ENCODE peak calls at places on chromosomes 12 and 14, in six cellular contexts. G is aorta; Y is ovary; Q is CD4-positive, alpha-beta T cell; I is stomach; A is CD8-positive, alpha-beta memory T cell. R is an unnamed sample. For H3K9me3, the result is how much of the 10 kb centered on the place peaks cover.

GRCh38 chr14:57610631-57611030 is 117.0 kb upstream of the CCDC198 start:
- DNase-seq in Y (no peak), I (no peak), Q (no peak), A (no peak), G (no peak), R (no peak)

GRCh38 chr12:107331912-107332311 is 238.6 kb upstream of the CRY1 start:
- DNase-seq in A (no peak), I (no peak), G (no peak), Y (no peak), Q (no peak), R (no peak)

GRCh38 chr12:91414636-91415035 is 232.0 kb upstream of the DCN start:
- DNase-seq in I (no peak), Y (no peak), A (no peak), G (no peak), Q (no peak), R (no peak)

GRCh38 chr12:1534708-1535107 is 59.7 kb downstream of the FBXL14 start:
- DNase-seq in G (no peak), A (no peak), I (no peak), Y (no peak), Q (no peak), R (no peak)

GRCh38 chr12:105561981-105562726 is 231.7 kb downstream of the C12orf75 start:
- DNase-seq in G (peak), I (peak), Y (peak), Q (no peak), A (no peak), R (no peak)

GRCh38 chr12:120540445-120540844 is 6.3 kb downstream of the RNF10 start:
- DNase-seq in Q (no peak), G (no peak), I (no peak), Y (no peak), A (no peak), R (no peak)

GRCh38 chr12:49580572-49581535 is 12.9 kb upstream of the MCRS1 start:
- DNase-seq in I (peak), A (peak), Q (peak), G (peak), Y (peak), R (no peak)

GRCh38 chr12:119528241-119528640 is 65.3 kb upstream of the TMEM233 start:
- DNase-seq in Q (no peak), A (no peak), G (no peak), Y (no peak), I (no peak), R (no peak)

GRCh38 chr12:94148841-94149780 is 734 bp downstream of the PLXNC1 start:
- DNase-seq in I (peak), Q (peak), G (peak), A (peak), Y (peak), R (peak)

GRCh38 chr14:51365241-51365940 is 125.3 kb downstream of the TMX1 start:
- DNase-seq in G (no peak), I (no peak), Q (no peak), A (no peak), Y (no peak), R (no peak)

GRCh38 chr12:22858849-22859569 is 234.0 kb downstream of the ETNK1 start:
- DNase-seq in A (no peak), G (no peak), Q (no peak), Y (no peak), I (no peak), R (no peak)

DNA sequence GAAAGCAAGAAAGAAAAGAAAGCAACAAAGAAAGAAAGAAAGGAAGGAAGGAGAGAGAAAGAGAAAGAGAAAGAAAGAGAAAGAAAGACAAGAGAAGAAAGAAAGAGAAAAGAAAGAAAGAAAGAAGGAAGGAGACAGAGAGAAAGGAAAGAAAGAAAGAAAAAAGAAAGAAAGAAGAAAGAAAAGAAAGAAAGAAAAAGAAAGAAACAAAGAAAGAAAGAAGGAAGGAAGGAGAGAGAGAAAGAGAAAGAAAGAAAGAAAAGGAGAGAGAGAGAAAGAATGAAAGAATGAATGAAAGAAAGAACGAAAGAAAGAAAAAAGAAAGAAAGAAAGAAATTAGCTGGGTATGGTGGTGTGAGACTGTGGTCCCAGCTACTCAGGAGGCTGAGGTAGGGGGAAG is 400.1 kb upstream of the MDGA2 start:
- DNase-seq in A (no peak), I (no peak), Q (no peak), Y (no peak), G (no peak), R (no peak)
- H3K9me3 ChIP-seq in A (under half), I (under half), Q (under half), Y (under half), G (under half), R (under half)

DNA sequence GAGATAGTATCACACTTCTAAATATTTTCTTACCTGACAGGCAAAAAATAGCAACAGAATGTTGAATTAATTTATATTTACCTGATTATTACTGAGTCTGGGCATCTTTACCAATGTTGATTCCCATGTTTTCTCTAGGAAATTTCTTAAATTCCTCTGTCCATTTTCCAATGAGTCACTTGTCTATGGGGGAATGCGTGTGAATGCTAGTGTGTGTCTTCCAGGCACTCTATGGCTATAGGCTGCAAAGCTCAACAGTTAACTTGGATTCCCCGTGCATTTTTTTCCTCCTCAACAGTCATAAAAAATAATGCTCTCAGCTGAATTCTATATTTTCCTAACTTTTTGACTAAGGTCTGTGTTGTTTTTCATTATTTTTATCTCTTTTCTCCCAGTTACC is 1385.8 kb upstream of the FLRT2 start:
- DNase-seq in G (no peak), Q (no peak), Y (no peak), I (no peak), A (no peak), R (no peak)
- H3K9me3 ChIP-seq in G (under half), Q (under half), Y (under half), I (under half), A (under half), R (under half)

GRCh38 chr14:30020687-30021086 is 93.0 kb upstream of the PRKD1 start:
- DNase-seq in Q (no peak), Y (no peak), G (no peak), I (no peak), A (no peak), R (no peak)
- H3K9me3 ChIP-seq in Q (under half), Y (under half), G (under half), I (under half), A (under half), R (under half)

GRCh38 chr12:111337371-111337770 is 31.5 kb downstream of the PHETA1 start:
- DNase-seq in I (no peak), G (no peak), Y (no peak), Q (no peak), A (no peak), R (no peak)
- H3K9me3 ChIP-seq in I (under half), G (under half), Y (under half), Q (under half), A (under half), R (under half)

DNA sequence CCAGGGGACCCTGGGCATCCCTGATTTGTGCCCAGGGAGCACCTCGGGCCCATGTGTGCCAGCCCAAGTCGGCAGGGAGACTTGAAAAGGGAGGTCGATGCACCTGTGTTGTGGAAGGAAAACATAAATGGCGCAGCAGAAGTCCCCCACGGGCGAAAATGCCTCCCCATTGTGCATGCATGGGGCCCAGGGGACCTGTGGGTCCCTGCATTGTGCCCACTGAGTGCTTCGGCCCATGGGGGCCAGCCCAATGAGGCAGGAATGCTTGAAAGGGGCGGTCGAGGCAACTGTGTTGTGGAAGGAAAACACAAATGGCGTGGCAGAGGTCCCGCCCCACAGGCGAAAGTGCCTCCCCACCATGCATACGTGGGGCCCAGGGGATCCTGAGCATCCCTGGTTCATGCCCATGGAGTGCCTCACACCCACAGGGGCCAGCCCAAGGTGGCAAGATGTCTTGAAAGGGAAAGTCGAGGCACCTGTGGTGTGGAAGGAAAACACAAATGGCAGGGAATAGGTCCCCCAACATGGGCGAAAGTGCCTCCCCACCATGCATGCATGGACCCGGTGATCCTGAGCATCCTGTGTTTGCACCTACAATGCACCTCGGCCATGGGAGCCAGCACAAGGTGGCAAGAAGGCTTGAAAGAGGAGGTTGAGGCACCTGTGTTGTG is 368.0 kb downstream of the ALG10 start:
- DNase-seq in Y (no peak), A (no peak), Q (no peak), G (peak), I (no peak), R (no peak)
- H3K9me3 ChIP-seq in Y (under half), A (under half), Q (under half), G (under half), I (half or more), R (under half)

DNA sequence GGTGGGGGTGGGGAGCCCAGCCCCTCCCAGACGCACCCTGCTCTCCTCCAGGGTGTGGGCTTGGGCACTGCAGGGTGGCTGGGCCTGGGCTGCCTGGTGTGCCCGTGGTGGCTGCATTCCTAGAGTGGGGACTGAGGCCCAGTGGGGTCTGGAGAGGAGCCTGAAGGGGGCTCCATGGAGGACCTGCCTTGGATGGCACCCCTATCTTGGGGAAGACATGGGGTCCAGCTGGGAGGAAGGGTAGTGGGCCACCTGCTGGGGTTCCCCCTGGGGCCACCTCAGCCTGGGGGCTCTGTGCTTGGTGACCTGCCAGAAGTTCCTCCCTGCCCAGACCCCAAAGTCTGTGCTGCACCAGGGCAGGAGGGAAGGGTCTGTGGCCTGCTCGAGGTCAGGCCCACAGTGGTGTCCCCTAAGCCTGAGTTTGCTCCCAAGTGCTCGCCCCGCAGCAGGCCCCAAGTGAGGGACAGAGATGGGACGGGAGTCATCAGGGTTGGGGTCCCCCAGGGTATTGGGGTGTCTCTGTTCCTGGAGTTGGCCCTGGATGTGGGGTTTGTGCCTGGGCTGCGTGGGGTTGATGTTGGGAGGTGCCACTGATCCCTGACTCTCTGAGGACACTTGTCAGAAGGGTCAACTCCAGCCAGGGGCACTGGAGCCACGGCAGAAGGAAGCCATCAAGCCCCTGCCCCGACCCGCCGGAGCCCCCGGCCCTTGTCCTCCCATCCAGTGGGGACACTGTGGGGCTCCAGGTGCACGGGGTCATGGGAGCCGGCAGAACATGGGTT is 382.9 kb downstream of the TMEM121 start:
- DNase-seq in A (no peak), I (no peak), Q (no peak), Y (no peak), G (no peak), R (no peak)
- H3K9me3 ChIP-seq in A (under half), I (under half), Q (under half), Y (under half), G (under half), R (under half)